ENCODE peak calls at places on chromosomes 1 and 21, in five cellular contexts. T is esophagus muscularis mucosa, V is tibial nerve, O is K562, H is transverse colon. Z is an unnamed sample.

GRCh38 chr1:63787875-63788274 is 14.1 kb downstream of the ROR1 start:
- DNase-seq in T (peak), H (no peak), V (no peak), O (no peak), Z (no peak)

GRCh38 chr1:174788981-174789380 is 210.8 kb upstream of the CACYBP start:
- DNase-seq in H (no peak), T (no peak), V (no peak), O (peak), Z (no peak)

GRCh38 chr1:19193004-19193403 is 17.1 kb downstream of the UBR4 start:
- DNase-seq in T (no peak), O (no peak), V (no peak), H (no peak), Z (no peak)

GRCh38 chr1:73886721-73887120 is 311.3 kb downstream of the LRRIQ3 start:
- DNase-seq in V (no peak), T (no peak), O (no peak), H (no peak), Z (no peak)

GRCh38 chr21:24899138-24899537 is 708.1 kb downstream of the MRPL39 start:
- DNase-seq in T (no peak), V (no peak), H (no peak), O (no peak), Z (no peak)

GRCh38 chr1:201288007-201288406 is 4.7 kb downstream of the PKP1 start:
- DNase-seq in O (no peak), H (no peak), V (no peak), T (no peak), Z (no peak)

GRCh38 chr1:243938146-243938676 is 88.2 kb upstream of the AKT3 start:
- DNase-seq in H (no peak), V (no peak), O (no peak), T (no peak), Z (no peak)

GRCh38 chr21:14382486-14382834 is 486 bp downstream of the HSPA13 start:
- DNase-seq in V (peak), H (no peak), T (no peak), O (no peak), Z (no peak)

GRCh38 chr1:15152318-15153183 is 996 bp upstream of the TMEM51 start:
- DNase-seq in H (peak), O (peak), T (peak), V (peak), Z (peak)

GRCh38 chr1:92376345-92376744 is 77.5 kb downstream of the RPAP2 start:
- DNase-seq in H (no peak), O (no peak), T (no peak), V (no peak), Z (no peak)

GRCh38 chr1:82079607-82080006 is 278.9 kb downstream of the ADGRL2 start:
- DNase-seq in T (no peak), O (no peak), H (no peak), V (no peak), Z (no peak)

GRCh38 chr1:34870395-34870794 is 10.8 kb upstream of the SMIM12 start:
- DNase-seq in H (no peak), T (no peak), V (no peak), O (no peak), Z (no peak)

GRCh38 chr1:38898653-38899230 is 17.4 kb upstream of the GJA9 start:
- DNase-seq in V (no peak), H (no peak), T (no peak), O (no peak), Z (no peak)

GRCh38 chr1:230621290-230622022 is 20.8 kb upstream of the COG2 start:
- DNase-seq in T (no peak), H (no peak), V (no peak), O (no peak), Z (no peak)

GRCh38 chr1:181397841-181398240 is 85.5 kb upstream of the CACNA1E start:
- DNase-seq in O (no peak), T (no peak), H (no peak), V (no peak), Z (no peak)

GRCh38 chr21:46024983-46025860 is 43.7 kb downstream of the COL6A1 start:
- DNase-seq in H (no peak), V (no peak), T (no peak), O (no peak), Z (peak)

DNA sequence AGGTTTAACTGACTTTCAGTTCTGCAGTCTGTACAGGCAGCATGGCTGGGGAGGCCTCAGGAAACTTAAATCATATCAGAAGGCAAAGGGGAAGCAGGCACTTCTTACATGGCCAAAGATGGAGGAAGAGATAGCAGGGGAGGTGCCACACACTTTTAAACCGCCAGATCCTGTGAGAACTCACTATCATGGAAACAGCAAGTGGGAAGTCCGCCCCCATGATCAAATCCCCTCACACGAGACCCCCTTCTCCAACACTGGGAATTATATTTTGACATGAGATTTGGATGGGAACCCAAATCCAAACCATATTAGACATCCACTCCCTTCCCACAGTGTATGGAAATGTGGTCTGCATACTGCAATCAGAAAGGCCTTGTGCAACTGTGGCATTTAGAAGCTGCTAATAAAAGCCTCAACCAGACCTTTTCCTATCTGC is 148.2 kb downstream of the FCRL5 start:
- DNase-seq in T (no peak), O (peak), V (no peak), H (no peak), Z (no peak)
- TF ChIP-seq EP300 in T (no peak), O (peak), V (no peak), H (no peak), Z (no peak)

DNA sequence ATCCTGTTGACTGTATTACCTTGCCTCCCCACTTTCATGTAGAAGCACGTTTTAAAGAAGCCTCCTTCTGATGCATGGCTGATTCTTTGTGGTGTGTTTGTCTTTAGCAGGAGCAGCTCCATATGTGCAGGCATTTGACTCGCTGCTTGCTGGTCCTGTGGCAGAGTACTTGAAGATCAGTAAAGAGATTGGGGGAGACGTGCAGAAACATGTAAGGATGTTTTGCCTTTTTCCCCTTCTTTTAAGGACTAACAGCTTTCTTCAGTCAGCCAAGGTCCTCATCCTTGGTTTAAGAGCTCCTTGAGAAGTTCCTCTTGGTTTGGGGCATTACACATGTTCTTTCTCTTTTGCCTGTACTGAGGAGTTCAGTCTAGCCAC is 19.4 kb downstream of the CAP1 start:
- DNase-seq in O (no peak), H (no peak), T (no peak), V (no peak), Z (no peak)
- H3K4me3 ChIP-seq in O (no peak), H (no peak), T (no peak), V (no peak), Z (no peak)

GRCh38 chr1:188277771-188278170 is 1449.0 kb downstream of the PLA2G4A start:
- DNase-seq in V (no peak), T (no peak), H (no peak), O (no peak), Z (no peak)

DNA sequence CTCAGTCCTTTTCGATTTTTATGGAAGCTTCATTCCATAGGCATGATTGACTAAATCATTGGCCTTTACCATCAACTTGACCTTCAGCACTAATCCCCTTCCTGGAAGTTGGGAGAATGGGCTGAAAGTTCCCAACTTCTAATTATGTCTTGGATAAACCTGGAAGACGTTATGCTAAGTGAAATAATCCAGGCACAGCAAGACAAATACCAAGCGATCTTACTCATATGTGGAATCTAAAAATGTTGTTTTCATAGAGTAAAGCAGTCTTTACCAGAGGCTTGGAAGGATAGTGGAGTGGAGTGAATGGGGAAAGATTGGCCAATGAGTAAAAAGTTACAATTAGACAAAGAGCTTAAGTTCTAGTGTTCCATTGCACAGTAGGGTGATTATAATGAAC is 1453.2 kb downstream of the PLA2G4A start:
- DNase-seq in V (no peak), H (no peak), O (no peak), T (no peak), Z (no peak)
- TF ChIP-seq EP300 in V (no peak), H (no peak), O (no peak), T (no peak), Z (no peak)

GRCh38 chr1:1003618-1004419 is 3.9 kb upstream of the HES4 start:
- DNase-seq in V (no peak), H (no peak), T (no peak), O (peak), Z (no peak)
- H3K4me3 ChIP-seq in V (no peak), H (no peak), T (no peak), O (no peak), Z (no peak)

GRCh38 chr1:150561830-150562367 is 12.7 kb downstream of the ADAMTSL4 start:
- DNase-seq in V (peak), O (peak), T (peak), H (peak), Z (peak)

GRCh38 chr1:150563340-150564038 is 14.3 kb downstream of the ADAMTSL4 start:
- DNase-seq in H (peak), O (peak), V (no peak), T (no peak), Z (no peak)

GRCh38 chr1:150564051-150564991 is 15.1 kb downstream of the MCL1 start:
- DNase-seq in T (no peak), H (peak), V (no peak), O (no peak), Z (no peak)

GRCh38 chr1:150560986-150561829 is 12.0 kb downstream of the ADAMTSL4 start:
- DNase-seq in V (peak), O (peak), T (peak), H (peak), Z (peak)

GRCh38 chr1:150562384-150563339 is 13.5 kb downstream of the ADAMTSL4 start:
- DNase-seq in T (no peak), O (peak), H (peak), V (no peak), Z (no peak)
- TF ChIP-seq EP300 in T (no peak), O (no peak), H (no peak), V (no peak), Z (no peak)

DNA sequence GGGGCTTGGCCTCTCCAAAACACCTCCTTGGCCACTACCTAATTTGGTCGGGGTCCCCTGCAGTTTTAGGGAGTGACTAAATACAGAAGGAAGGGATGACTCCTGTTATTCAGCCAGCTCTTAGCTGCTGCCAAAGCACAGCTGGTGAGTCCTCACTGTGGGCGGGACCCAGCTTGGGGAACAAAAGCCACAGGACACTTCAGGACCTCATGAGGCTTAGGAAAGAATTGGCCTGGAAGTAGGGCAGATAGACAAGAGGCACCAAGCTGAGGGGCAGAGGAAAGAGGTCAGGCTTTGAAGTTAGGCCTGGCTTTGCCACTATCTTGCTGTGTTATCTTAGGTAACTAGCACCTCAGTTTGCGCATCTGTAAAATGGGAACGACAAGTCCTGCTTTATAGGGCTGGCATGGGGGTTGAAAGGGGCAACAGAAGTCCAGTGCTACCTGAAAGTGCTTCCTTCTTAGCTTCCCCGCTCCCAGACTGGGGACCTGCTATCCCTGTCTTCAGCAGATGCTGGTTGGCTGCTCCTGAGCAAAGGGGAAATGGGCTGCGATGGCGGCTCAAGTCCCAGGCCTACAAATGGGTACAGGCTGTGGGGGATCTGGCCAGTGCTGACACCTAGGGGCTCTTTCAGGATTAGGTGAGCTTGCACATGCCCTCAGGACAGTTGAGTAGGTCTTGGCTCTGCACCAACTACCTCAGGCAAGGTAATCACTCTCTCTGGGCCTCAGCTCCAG is 15.7 kb downstream of the IFI6 start:
- DNase-seq in T (no peak), V (peak), H (peak), O (no peak), Z (no peak)
- H3K4me3 ChIP-seq in T (no peak), V (no peak), H (no peak), O (no peak), Z (no peak)

DNA sequence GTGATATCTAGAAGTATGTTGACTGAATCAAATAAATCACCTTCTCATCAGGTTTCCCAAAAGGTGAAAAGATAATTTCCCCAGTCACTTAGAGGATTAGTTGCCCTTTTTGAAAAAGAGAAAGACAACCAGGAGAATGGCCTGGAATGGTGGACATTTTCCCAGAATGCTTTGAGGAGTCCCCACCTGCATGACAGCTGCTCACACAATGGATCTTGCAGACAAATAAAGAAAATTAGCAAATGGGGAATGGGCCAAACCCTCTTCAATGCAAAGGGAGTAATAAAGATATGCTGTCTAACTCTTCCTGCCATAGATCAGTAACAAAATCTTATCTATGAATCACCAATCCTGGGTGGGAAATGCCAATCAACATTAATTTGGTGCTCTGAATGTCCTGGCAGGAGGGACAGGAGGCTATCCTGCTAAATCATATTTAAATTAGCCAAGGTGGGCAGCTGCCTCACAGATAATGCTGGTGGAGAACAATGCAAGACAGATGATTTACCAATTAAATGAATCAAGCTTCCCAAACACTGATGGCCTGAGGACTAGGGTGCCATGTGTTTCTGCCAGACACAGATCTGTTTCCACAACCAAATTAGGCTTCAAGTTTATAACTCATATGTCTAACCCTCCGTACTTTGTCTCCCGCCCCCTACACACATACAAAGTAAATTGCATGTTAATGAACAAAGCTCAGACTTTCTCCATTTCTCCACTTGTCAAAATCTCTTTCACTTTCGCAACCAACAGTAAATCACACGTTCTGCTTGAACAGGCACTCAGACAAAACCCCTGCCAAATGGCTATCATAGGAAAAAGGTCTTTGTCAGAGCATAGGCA is 488.0 kb upstream of the PLXNA2 start:
- DNase-seq in V (no peak), H (no peak), O (no peak), T (no peak), Z (no peak)
- TF ChIP-seq EP300 in V (no peak), H (no peak), O (no peak), T (no peak), Z (no peak)

DNA sequence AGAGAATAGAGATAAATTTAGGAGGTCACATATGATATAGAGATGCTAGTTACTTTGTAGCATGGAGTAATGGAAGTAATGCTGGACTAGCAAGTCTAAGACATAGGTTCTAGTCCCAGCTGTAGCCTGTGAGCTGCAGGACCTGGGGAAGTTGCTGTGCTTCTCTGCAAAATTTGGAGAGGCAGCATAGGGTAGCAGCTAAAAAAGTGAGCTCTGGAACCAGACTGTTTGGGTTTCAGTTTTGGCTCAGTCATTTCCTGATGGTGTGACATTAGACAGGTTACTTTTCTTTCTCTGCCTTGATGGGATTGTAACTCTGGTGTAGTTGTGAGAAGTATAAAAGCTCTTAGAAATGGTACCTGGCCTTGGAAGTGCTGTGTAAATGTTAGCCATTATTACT is 3.3 kb downstream of the METTL13 start:
- DNase-seq in V (no peak), O (no peak), H (no peak), T (no peak), Z (no peak)
- H3K4me3 ChIP-seq in V (no peak), O (no peak), H (no peak), T (no peak), Z (no peak)

DNA sequence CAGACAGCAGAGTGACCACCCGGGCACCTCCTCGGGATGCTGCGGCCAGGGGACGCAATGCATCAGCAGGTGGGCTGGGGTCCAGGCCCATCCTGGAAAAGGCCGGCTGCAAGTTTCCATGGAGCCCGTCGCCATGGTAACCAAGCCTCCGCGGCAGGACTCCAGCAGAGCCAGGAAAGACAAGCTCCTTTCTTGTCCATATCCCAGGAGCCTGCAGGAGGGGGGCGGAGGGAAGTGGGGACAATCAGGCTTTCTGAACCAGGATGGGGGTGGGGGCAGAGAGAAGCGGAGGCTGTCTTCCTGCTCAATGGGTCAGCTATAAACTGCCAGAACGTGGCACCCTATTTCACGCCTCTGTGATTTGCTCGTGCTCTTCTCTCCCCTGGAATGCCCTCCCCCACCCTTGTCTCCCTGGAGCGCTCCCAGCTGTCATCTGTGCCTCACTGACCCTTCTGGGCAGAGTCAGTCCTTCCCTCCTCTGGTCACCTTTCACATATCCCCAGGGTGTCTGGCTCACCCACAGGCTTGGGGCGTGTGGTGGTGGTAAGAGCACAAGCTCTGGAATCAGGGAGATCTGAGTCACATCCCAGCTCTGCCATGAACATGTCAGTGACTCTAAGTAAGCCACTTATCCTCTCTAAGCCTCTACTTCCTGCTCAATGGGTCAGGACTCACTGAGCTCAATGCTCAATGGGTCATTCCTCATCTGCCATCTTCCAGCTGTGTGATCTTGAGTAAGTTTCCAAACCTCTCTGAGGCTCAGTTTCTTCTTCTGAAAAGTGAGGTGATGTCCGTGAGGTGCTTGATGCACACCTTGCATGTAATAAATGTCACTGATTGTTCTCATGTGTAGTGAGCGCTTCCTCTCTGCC is 58.9 kb upstream of the LAPTM5 start:
- DNase-seq in O (no peak), T (no peak), H (peak), V (peak), Z (no peak)
- TF ChIP-seq EP300 in O (no peak), T (no peak), H (no peak), V (no peak), Z (no peak)